ENCODE peak calls at places on chromosomes 5 and 9, in seven cellular contexts. H is choroid plexus epithelial cell; D is GM23248; P is astrocyte of the spinal cord; B is PC-3; L is CD4-positive, CD25-positive, alpha-beta regulatory T cell; T is CD8-positive, alpha-beta T cell. U is an unnamed sample.

GRCh38 chr5:160449458-160449857 is 27.8 kb downstream of the PTTG1 start:
- DNase-seq in P (no peak), H (no peak), L (no peak), T (no peak), B (no peak), D (no peak), U (no peak)

GRCh38 chr5:1515311-1515920 is 8.3 kb downstream of the LPCAT1 start:
- DNase-seq in H (no peak), L (no peak), T (peak; percentile 36), D (no peak), B (no peak), P (no peak), U (no peak)

GRCh38 chr9:134381671-134382505 is 55.6 kb downstream of the RXRA start:
- DNase-seq in L (peak; percentile 54), T (peak; percentile 70), B (no peak), P (peak; percentile 41), D (no peak), H (peak; percentile 29), U (peak; percentile 61)

GRCh38 chr9:93897075-93897970 is 57.8 kb downstream of the BARX1 start:
- DNase-seq in B (no peak), H (no peak), D (no peak), P (no peak), L (peak; percentile 23), T (no peak), U (no peak)

GRCh38 chr9:37675661-37676060 is 24.9 kb downstream of the FRMPD1 start:
- DNase-seq in D (no peak), H (no peak), T (no peak), B (no peak), P (no peak), L (no peak), U (no peak)

GRCh38 chr9:129162901-129163670 is 15.0 kb downstream of the IER5L start:
- DNase-seq in T (no peak), P (no peak), D (peak; percentile 69), B (no peak), H (peak; percentile 25), L (no peak), U (no peak)

GRCh38 chr5:5432020-5432707 is 9.7 kb downstream of the ICE1 start:
- DNase-seq in D (peak; percentile 79), L (no peak), B (peak; percentile 47), P (peak; percentile 74), T (no peak), H (peak; percentile 75), U (no peak)

GRCh38 chr5:166062719-166063118 is 2228.7 kb upstream of the WWC1 start:
- DNase-seq in B (no peak), H (no peak), T (no peak), D (no peak), L (no peak), P (no peak), U (no peak)

GRCh38 chr5:4363045-4363444 is 767.4 kb downstream of the IRX1 start:
- DNase-seq in B (no peak), H (no peak), T (no peak), D (no peak), P (no peak), L (no peak), U (no peak)

GRCh38 chr5:42665857-42666256 is 90.8 kb upstream of the CCDC152 start:
- DNase-seq in T (no peak), H (no peak), P (no peak), D (no peak), B (no peak), L (no peak), U (no peak)

GRCh38 chr9:95383198-95383673 is 65.7 kb upstream of the FANCC start:
- DNase-seq in B (peak; percentile 84), D (peak; percentile 58), P (peak; percentile 34), H (peak; percentile 50), L (no peak), T (no peak), U (no peak)

GRCh38 chr9:86282979-86283535 is 719 bp upstream of the ISCA1 start:
- DNase-seq in D (peak; percentile 94), P (peak; percentile 92), H (peak; percentile 95), L (no peak), B (peak; percentile 66), T (no peak), U (no peak)

GRCh38 chr5:126970517-126971017 is 59.8 kb downstream of the MARCHF3 start:
- DNase-seq in L (no peak), T (no peak), H (peak; percentile 52), P (peak; percentile 30), B (peak; percentile 47), D (peak; percentile 57), U (no peak)

GRCh38 chr5:168916266-168916665 is 337.1 kb upstream of the PANK3 start:
- DNase-seq in B (no peak), L (no peak), D (peak; percentile 70), H (no peak), P (no peak), T (no peak), U (no peak)

GRCh38 chr5:68419637-68420452 is 204.3 kb downstream of the PIK3R1 start:
- DNase-seq in B (no peak), T (no peak), L (no peak), D (peak; percentile 53), H (peak; percentile 69), P (peak; percentile 44), U (no peak)

GRCh38 chr9:137945581-137945980 is 68.0 kb downstream of the CACNA1B start:
- DNase-seq in B (peak; percentile 2), P (peak; percentile 19), D (no peak), T (no peak), H (peak; percentile 1), L (no peak), U (peak; percentile 9)

GRCh38 chr5:35153375-35153932 is 76.8 kb downstream of the PRLR start:
- DNase-seq in T (no peak), B (no peak), D (no peak), L (no peak), P (no peak), H (no peak), U (no peak)

GRCh38 chr9:27539479-27540441 is 10.1 kb upstream of the MOB3B start:
- DNase-seq in B (peak; percentile 63), D (peak; percentile 63), T (no peak), L (no peak), H (peak; percentile 94), P (peak; percentile 46), U (no peak)

GRCh38 chr5:15003511-15003920 is 131.9 kb upstream of the ANKH start:
- DNase-seq in D (peak; percentile 89), L (peak; percentile 84), B (peak; percentile 83), P (peak; percentile 82), T (peak; percentile 69), H (peak; percentile 88), U (peak; percentile 71)

GRCh38 chr5:81650992-81651391 is 99.9 kb downstream of the SSBP2 start:
- DNase-seq in H (no peak), B (no peak), D (no peak), T (no peak), L (no peak), P (no peak), U (no peak)

GRCh38 chr5:88661870-88662207 is 221.1 kb downstream of the MEF2C start:
- DNase-seq in T (no peak), B (no peak), P (no peak), H (no peak), L (no peak), D (no peak), U (no peak)

GRCh38 chr5:88658005-88658404 is 225.0 kb downstream of the MEF2C start:
- DNase-seq in L (no peak), B (no peak), P (no peak), T (no peak), H (no peak), D (no peak), U (no peak)

GRCh38 chr5:88660947-88661869 is 221.8 kb downstream of the MEF2C start:
- DNase-seq in T (no peak), D (peak; percentile 83), B (peak; percentile 96), L (peak; percentile 39), P (peak; percentile 97), H (peak; percentile 52), U (peak; percentile 51)

GRCh38 chr5:88659529-88660325 is 223.3 kb downstream of the MEF2C start:
- DNase-seq in D (no peak), B (no peak), T (no peak), L (no peak), P (peak; percentile 66), H (no peak), U (no peak)

GRCh38 chr5:88660326-88660946 is 222.5 kb downstream of the MEF2C start:
- DNase-seq in L (no peak), D (peak; percentile 66), B (peak; percentile 81), P (peak; percentile 89), H (no peak), T (no peak), U (no peak)
- H3K4me3 ChIP-seq in L (no peak overlapping the region), D (peak overlapping the region; percentile 70), B (peak overlapping the region; percentile 73), P (peak overlapping the region; percentile 46), H (peak overlapping the region; percentile 48), T (no peak overlapping the region), U (peak overlapping the region; percentile 39)

GRCh38 chr5:109558952-109559351 is 130.8 kb upstream of the MAN2A1 start:
- DNase-seq in B (no peak), T (no peak), L (no peak), D (no peak), P (peak; percentile 37), H (peak; percentile 69), U (no peak)
- H3K4me3 ChIP-seq in B (no peak overlapping the region), T (no peak overlapping the region), L (no peak overlapping the region), D (no peak overlapping the region), P (no peak overlapping the region), H (no peak overlapping the region), U (no peak overlapping the region)

GRCh38 chr5:141421489-141421855 is 621 bp downstream of the PCDHGA11 start:
- DNase-seq in B (no peak), D (peak; percentile 60), H (no peak), T (no peak), L (no peak), P (no peak), U (no peak)
- H3K4me3 ChIP-seq in B (no peak overlapping the region), D (peak overlapping the region; percentile 80), H (peak overlapping the region; percentile 55), T (no peak overlapping the region), L (no peak overlapping the region), P (peak overlapping the region; percentile 52), U (no peak overlapping the region)

GRCh38 chr9:123372766-123373446 is 16.9 kb downstream of the CRB2 start:
- DNase-seq in P (no peak), B (no peak), H (no peak), D (no peak), L (no peak), T (no peak), U (no peak)
- H3K4me3 ChIP-seq in P (no peak overlapping the region), B (no peak overlapping the region), H (no peak overlapping the region), D (no peak overlapping the region), L (no peak overlapping the region), T (no peak overlapping the region), U (no peak overlapping the region)

DNA sequence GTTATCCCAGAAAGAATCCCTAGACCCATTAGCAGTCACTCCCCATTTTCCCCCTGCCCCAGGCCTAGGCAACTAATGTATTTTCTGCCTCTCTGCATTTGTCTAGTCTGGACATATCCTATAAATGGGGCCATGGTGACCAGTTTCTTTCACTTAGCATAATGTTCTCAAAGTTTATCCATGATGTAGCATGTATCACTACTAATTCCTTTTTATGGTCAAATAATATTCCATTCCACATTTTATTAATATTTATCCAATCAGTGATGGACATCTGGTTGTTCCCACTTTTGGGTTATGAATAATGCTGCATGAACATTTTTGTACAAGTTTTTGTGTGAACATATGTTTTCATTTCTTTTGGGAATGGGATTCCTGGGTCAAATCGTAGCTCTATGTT is 1.5 kb downstream of the FCHO2 start:
- DNase-seq in D (peak; percentile 20), T (no peak), H (no peak), P (no peak), L (no peak), B (no peak), U (no peak)
- H3K4me3 ChIP-seq in D (peak overlapping the region; percentile 82), T (no peak overlapping the region), H (peak overlapping the region; percentile 72), P (peak overlapping the region; percentile 72), L (no peak overlapping the region), B (peak overlapping the region; percentile 71), U (no peak overlapping the region)

U was measured in Jurkat, Clone E6-1.